ENCODE peak calls at places on chromosomes 16 and 17, in five cellular contexts. G is progenitor cell of endocrine pancreas, C is AG09319, B is AG10803, T is adrenal gland. A is an unnamed sample.

GRCh38 chr17:2181206-2181983 is 122.2 kb downstream of the SMG6 start:
- DNase-seq in G (no peak), C (peak; percentile 93), B (peak; percentile 94), T (peak; percentile 81), A (no peak)

GRCh38 chr17:70661342-70662222 is 492.2 kb downstream of the KCNJ2 start:
- DNase-seq in G (no peak), C (no peak), B (peak; percentile 4), T (no peak), A (no peak)

GRCh38 chr17:35726609-35727460 is 4.6 kb upstream of the RASL10B start:
- DNase-seq in G (no peak), C (peak; percentile 69), B (peak; percentile 94), T (peak; percentile 74), A (peak; percentile 75)

GRCh38 chr17:27545562-27546229 is 85.3 kb upstream of the LGALS9 start:
- DNase-seq in G (no peak), C (no peak), B (peak; percentile 68), T (peak; percentile 50), A (no peak)

GRCh38 chr16:81366316-81366932 is 51.7 kb downstream of the GAN start:
- DNase-seq in G (no peak), C (peak; percentile 8), B (peak; percentile 47), T (no peak), A (no peak)

GRCh38 chr17:78041401-78042179 is 83.1 kb downstream of the TNRC6C start:
- DNase-seq in G (no peak), C (no peak), B (no peak), T (no peak), A (no peak)

GRCh38 chr16:80319181-80319580 is 221.6 kb upstream of the DYNLRB2 start:
- DNase-seq in G (no peak), C (no peak), B (no peak), T (no peak), A (no peak)

GRCh38 chr16:11047939-11048500 is 103.7 kb downstream of the CLEC16A start:
- DNase-seq in G (no peak), C (no peak), B (no peak), T (no peak), A (no peak)

GRCh38 chr16:86594712-86595111 is 16.4 kb downstream of the FOXL1 start:
- DNase-seq in G (no peak), C (no peak), B (no peak), T (no peak), A (no peak)

GRCh38 chr17:17504341-17505140 is 8.3 kb upstream of the RASD1 start:
- DNase-seq in G (no peak), C (no peak), B (no peak), T (no peak), A (no peak)

GRCh38 chr16:89141884-89142267 is 29.7 kb upstream of the CDH15 start:
- DNase-seq in G (no peak), C (no peak), B (no peak), T (no peak), A (no peak)

GRCh38 chr16:68645494-68646388 is 631 bp downstream of the CDH3 start:
- DNase-seq in G (peak; percentile 54), C (no peak), B (no peak), T (no peak), A (peak; percentile 76)

GRCh38 chr16:86664518-86665318 is 86.4 kb downstream of the FOXL1 start:
- DNase-seq in G (no peak), C (no peak), B (peak; percentile 94), T (no peak), A (no peak)

GRCh38 chr16:57941016-57941656 is 29.8 kb downstream of the CNGB1 start:
- DNase-seq in G (no peak), C (peak; percentile 15), B (peak; percentile 42), T (peak; percentile 89), A (no peak)

GRCh38 chr17:17365476-17366110 is 62.4 kb downstream of the NT5M start:
- DNase-seq in G (no peak), C (no peak), B (no peak), T (no peak), A (no peak)

GRCh38 chr17:17648762-17649161 is 32.5 kb upstream of the RAI1 start:
- DNase-seq in G (no peak), C (no peak), B (peak; percentile 24), T (no peak), A (no peak)

GRCh38 chr17:39082482-39082881 is 69.0 kb downstream of the PLXDC1 start:
- DNase-seq in G (no peak), C (no peak), B (peak; percentile 40), T (no peak), A (no peak)

GRCh38 chr16:734208-734980 is 6.4 kb downstream of the CIAO3 start:
- DNase-seq in G (no peak), C (no peak), B (no peak), T (no peak), A (peak; percentile 15)

GRCh38 chr16:88369447-88370008 is 13.2 kb upstream of the ZNF469 start:
- DNase-seq in G (no peak), C (no peak), B (no peak), T (no peak), A (no peak)

GRCh38 chr16:27429981-27430441 is 28.0 kb downstream of the IL21R start:
- DNase-seq in G (peak; percentile 6), C (no peak), B (no peak), T (peak; percentile 11), A (peak; percentile 37)

GRCh38 chr16:30398660-30399434 is 3.6 kb downstream of the ZNF48 start:
- DNase-seq in G (no peak), C (no peak), B (no peak), T (no peak), A (no peak)

GRCh38 chr17:35586569-35587073 is 501 bp upstream of the AP2B1 start:
- DNase-seq in G (no peak), C (no peak), B (no peak), T (no peak), A (no peak)

GRCh38 chr17:76481091-76481655 is 13.8 kb downstream of the AANAT start:
- DNase-seq in G (no peak), C (no peak), B (no peak), T (peak; percentile 40), A (no peak)

GRCh38 chr16:13421726-13422125 is 498.2 kb upstream of the ERCC4 start:
- DNase-seq in G (no peak), C (no peak), B (peak; percentile 61), T (no peak), A (no peak)
- TF ChIP-seq CTCF in G (no peak), C (no peak), B (no peak), T (no peak), A (no peak)

DNA sequence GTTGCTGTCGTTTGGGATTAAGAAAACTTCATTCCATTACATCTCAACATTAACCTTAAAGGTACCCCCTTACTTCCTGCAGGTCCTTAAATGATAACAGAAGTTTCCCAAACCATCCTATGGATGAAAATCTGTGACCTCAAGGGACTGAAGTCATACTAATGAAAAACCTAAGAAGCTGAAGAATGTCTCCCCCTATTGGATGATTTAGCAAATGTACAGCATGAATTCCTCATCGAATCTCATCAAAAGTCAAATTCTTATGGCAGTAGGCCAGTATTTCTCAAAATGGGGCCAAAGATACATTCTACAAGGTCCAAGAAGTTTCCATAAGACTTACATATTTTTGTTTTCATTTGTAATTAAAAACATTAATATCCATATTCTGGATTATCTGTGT is 13.5 kb downstream of the SCO1 start:
- DNase-seq in G (no peak), C (no peak), B (peak; percentile 37), T (no peak), A (no peak)
- TF ChIP-seq CTCF in G (peak; percentile 58), C (peak; percentile 36), B (peak; percentile 57), T (peak; percentile 15), A (peak; percentile 43)

GRCh38 chr17:75405365-75406221 is at the start of gene GRB2:
- DNase-seq in G (peak; percentile 100), C (peak; percentile 89), B (peak; percentile 94), T (peak; percentile 99), A (peak; percentile 100)
- TF ChIP-seq CTCF in G (no peak), C (no peak), B (no peak), T (no peak), A (no peak)

GRCh38 chr16:17970816-17971291 is 365.7 kb downstream of the NPIPA8 start:
- DNase-seq in G (no peak), C (no peak), B (peak; percentile 22), T (no peak), A (no peak)
- TF ChIP-seq CTCF in G (no peak), C (no peak), B (peak; percentile 17), T (no peak), A (no peak)

DNA sequence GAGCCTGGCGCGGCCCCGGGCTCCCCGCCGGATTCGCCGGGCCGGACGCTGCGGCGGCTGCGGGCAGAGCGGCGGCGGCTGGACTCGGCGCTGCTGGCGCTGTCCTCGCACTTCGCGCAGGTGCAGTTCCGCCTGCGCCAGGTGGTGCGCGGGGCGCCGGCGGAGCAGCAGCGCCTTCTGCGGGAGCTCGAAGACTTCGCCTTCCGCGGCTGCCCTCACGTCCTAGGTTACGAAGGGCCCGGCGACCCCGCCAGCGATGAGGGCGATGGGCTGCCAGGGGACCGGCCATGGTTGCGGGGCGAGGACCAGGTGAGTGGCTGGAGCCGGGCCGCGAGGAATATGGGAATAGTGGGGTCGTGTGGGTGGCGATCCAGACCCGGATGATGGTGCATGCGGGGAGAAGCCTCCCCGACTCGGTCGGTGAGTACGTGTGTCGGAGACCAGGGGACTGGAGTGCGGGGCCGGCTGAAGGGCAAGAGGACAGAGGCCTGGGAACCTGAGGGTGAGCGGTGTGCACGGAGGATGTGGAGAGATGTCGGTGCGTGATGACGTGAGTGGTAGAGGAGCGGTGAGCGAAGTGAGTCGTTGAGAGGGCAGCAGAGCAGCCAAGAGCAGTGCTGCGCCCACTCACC is 517 bp downstream of the RUNDC1 start:
- DNase-seq in G (peak; percentile 44), C (no peak), B (peak; percentile 34), T (peak; percentile 58), A (peak; percentile 67)
- TF ChIP-seq CTCF in G (peak; percentile 41), C (no peak), B (no peak), T (no peak), A (peak; percentile 22)

GRCh38 chr16:67199808-67200198 is 872 bp downstream of the ELMO3 start:
- DNase-seq in G (no peak), C (no peak), B (no peak), T (no peak), A (no peak)
- TF ChIP-seq CTCF in G (no peak), C (no peak), B (no peak), T (no peak), A (peak; percentile 22)

GRCh38 chr16:85396879-85397871 is 215.9 kb upstream of the GSE1 start:
- DNase-seq in G (no peak), C (no peak), B (no peak), T (no peak), A (peak; percentile 36)
- TF ChIP-seq CTCF in G (peak; percentile 31), C (no peak), B (no peak), T (no peak), A (no peak)

DNA sequence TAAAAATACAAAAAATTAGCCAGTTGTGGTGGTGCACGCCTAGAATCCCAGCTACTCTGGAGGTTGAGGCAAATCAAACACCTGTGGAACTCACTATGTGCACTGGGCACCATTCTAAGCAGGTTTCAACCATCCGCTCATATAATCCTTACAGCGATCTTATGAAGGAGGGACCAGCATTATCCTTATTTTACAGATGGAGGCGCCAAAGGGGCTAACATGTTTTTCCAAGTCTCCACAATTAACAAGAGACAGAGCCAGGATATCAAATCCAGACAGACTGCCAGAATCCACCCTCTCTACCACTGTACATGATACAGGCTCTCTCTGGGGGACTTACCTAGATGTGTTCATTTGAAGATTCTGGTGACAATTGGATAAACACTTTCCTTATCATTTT is 479.0 kb downstream of the XYLT1 start:
- DNase-seq in G (no peak), C (no peak), B (no peak), T (no peak), A (no peak)
- TF ChIP-seq CTCF in G (no peak), C (no peak), B (no peak), T (no peak), A (no peak)